ENCODE peak calls at places on chromosomes 6 and 20, in seven cellular contexts. C is H1, W is mesendoderm, K is neuronal stem cell, D is IMR-90, B is H9, Z is mesenchymal stem cell. L is an unnamed sample.
A peak's percentile ranks its signal among the peaks of the same experiment; 100 is the strongest.

GRCh38 chr6:146875927-146876270 is 277.1 kb downstream of the ADGB start:
- DNase-seq in C (no peak), W (peak; percentile 8), K (no peak), D (no peak), B (no peak), Z (no peak), L (no peak)

GRCh38 chr6:44667226-44667625 is 279.7 kb downstream of the CDC5L start:
- DNase-seq in C (no peak), W (peak; percentile 97), K (peak; percentile 48), D (peak; percentile 77), B (peak; percentile 57), Z (peak; percentile 80), L (peak; percentile 81)

GRCh38 chr6:156828280-156828703 is 51.1 kb downstream of the ARID1B start:
- DNase-seq in C (no peak), W (peak; percentile 91), K (no peak), D (peak; percentile 91), B (no peak), Z (peak; percentile 92), L (peak; percentile 57)

GRCh38 chr6:166595949-166596348 is 9.5 kb upstream of the RAMACL start:
- DNase-seq in C (no peak), W (no peak), K (no peak), D (no peak), B (no peak), Z (no peak), L (no peak)

GRCh38 chr6:105321207-105321606 is 81.7 kb downstream of the PREP start:
- DNase-seq in C (no peak), W (no peak), K (no peak), D (no peak), B (no peak), Z (no peak), L (no peak)

GRCh38 chr6:163983601-163984445 is 569.3 kb downstream of the QKI start:
- DNase-seq in C (no peak), W (no peak), K (no peak), D (no peak), B (no peak), Z (no peak), L (no peak)

GRCh38 chr20:45822863-45823262 is 4.2 kb downstream of the TNNC2 start:
- DNase-seq in C (no peak), W (no peak), K (no peak), D (peak; percentile 47), B (no peak), Z (peak; percentile 40), L (peak; percentile 56)

GRCh38 chr20:47493175-47493953 is 8.3 kb upstream of the NCOA3 start:
- DNase-seq in C (no peak), W (no peak), K (no peak), D (peak; percentile 63), B (no peak), Z (peak; percentile 75), L (peak; percentile 91)

GRCh38 chr20:2659547-2659946 is 4.5 kb downstream of the IDH3B start:
- DNase-seq in C (no peak), W (no peak), K (no peak), D (no peak), B (no peak), Z (no peak), L (no peak)

GRCh38 chr6:41586564-41586963 is 40.4 kb downstream of the FOXP4 start:
- DNase-seq in C (no peak), W (no peak), K (no peak), D (peak; percentile 22), B (no peak), Z (no peak), L (no peak)

GRCh38 chr20:3995067-3995748 is 20.1 kb downstream of the RNF24 start:
- DNase-seq in C (no peak), W (peak; percentile 23), K (no peak), D (peak; percentile 44), B (no peak), Z (peak; percentile 43), L (peak; percentile 47)

GRCh38 chr20:4896971-4897497 is 104.3 kb downstream of the SLC23A2 start:
- DNase-seq in C (no peak), W (peak; percentile 68), K (no peak), D (no peak), B (peak; percentile 81), Z (no peak), L (no peak)

GRCh38 chr6:119186490-119186889 is 108.0 kb upstream of the FAM184A start:
- DNase-seq in C (no peak), W (peak; percentile 15), K (no peak), D (no peak), B (peak; percentile 29), Z (no peak), L (no peak)

GRCh38 chr6:119192200-119192599 is 113.7 kb upstream of the FAM184A start:
- DNase-seq in C (no peak), W (no peak), K (no peak), D (no peak), B (no peak), Z (no peak), L (no peak)

GRCh38 chr6:119190176-119190575 is 111.7 kb upstream of the FAM184A start:
- DNase-seq in C (no peak), W (no peak), K (no peak), D (no peak), B (no peak), Z (no peak), L (no peak)

GRCh38 chr6:119187596-119187995 is 109.1 kb upstream of the FAM184A start:
- DNase-seq in C (no peak), W (peak; percentile 77), K (no peak), D (no peak), B (no peak), Z (no peak), L (no peak)

GRCh38 chr6:119189498-119189897 is 111.0 kb upstream of the FAM184A start:
- DNase-seq in C (no peak), W (no peak), K (no peak), D (no peak), B (no peak), Z (no peak), L (no peak)
- H3K23ac ChIP-seq in C (no peak overlapping the region), W (no peak overlapping the region), K (no peak overlapping the region), D (no peak overlapping the region), B (no peak overlapping the region), Z (no peak overlapping the region), L (no peak overlapping the region)

GRCh38 chr6:3615391-3616380 is 135.8 kb downstream of the PXDC1 start:
- DNase-seq in C (no peak), W (no peak), K (no peak), D (no peak), B (no peak), Z (no peak), L (no peak)

GRCh38 chr6:3614918-3615317 is 136.6 kb downstream of the PXDC1 start:
- DNase-seq in C (no peak), W (no peak), K (no peak), D (no peak), B (no peak), Z (no peak), L (no peak)

GRCh38 chr6:3617681-3618299 is 133.7 kb downstream of the PXDC1 start:
- DNase-seq in C (no peak), W (no peak), K (no peak), D (no peak), B (no peak), Z (no peak), L (no peak)

GRCh38 chr6:3617192-3617631 is 134.3 kb downstream of the PXDC1 start:
- DNase-seq in C (no peak), W (no peak), K (no peak), D (no peak), B (no peak), Z (no peak), L (no peak)

GRCh38 chr6:3616565-3617176 is 134.8 kb downstream of the PXDC1 start:
- DNase-seq in C (no peak), W (no peak), K (no peak), D (no peak), B (no peak), Z (no peak), L (no peak)
- H3K23ac ChIP-seq in C (no peak overlapping the region), W (no peak overlapping the region), K (peak overlapping the region; percentile 34), D (no peak overlapping the region), B (no peak overlapping the region), Z (no peak overlapping the region), L (no peak overlapping the region)

GRCh38 chr6:33642897-33643296 is 21.8 kb downstream of the ITPR3 start:
- DNase-seq in C (no peak), W (no peak), K (no peak), D (no peak), B (no peak), Z (no peak), L (no peak)

GRCh38 chr6:33639559-33639958 is 18.4 kb downstream of the ITPR3 start:
- DNase-seq in C (no peak), W (no peak), K (no peak), D (no peak), B (no peak), Z (no peak), L (no peak)

GRCh38 chr6:33641602-33642001 is 20.5 kb downstream of the ITPR3 start:
- DNase-seq in C (no peak), W (no peak), K (no peak), D (no peak), B (no peak), Z (no peak), L (no peak)

GRCh38 chr6:33640361-33640760 is 19.2 kb downstream of the ITPR3 start:
- DNase-seq in C (no peak), W (no peak), K (no peak), D (no peak), B (peak; percentile 12), Z (no peak), L (no peak)

DNA sequence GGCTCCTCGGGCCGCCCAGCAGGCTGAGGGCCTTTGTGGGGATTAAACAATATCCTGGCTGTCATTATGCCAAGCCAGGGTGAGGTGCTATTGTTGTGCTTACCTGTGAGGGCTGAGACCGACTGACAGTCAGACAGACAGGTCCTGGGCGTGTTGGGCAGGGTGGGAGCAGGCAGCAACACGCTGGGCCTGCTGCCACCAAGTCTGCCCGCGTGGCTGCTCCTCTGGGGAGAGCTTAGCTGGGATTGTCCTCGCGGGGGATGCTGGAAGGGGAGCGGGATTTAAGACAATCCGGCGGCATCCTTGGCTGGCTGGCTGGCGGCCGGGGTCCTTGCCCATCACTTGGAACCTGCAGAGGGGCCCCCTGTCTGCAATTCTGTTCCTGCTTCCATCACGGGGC is 20.0 kb downstream of the ITPR3 start:
- DNase-seq in C (no peak), W (no peak), K (no peak), D (no peak), B (peak; percentile 25), Z (no peak), L (no peak)
- H3K23ac ChIP-seq in C (no peak overlapping the region), W (no peak overlapping the region), K (no peak overlapping the region), D (no peak overlapping the region), B (no peak overlapping the region), Z (no peak overlapping the region), L (no peak overlapping the region)

DNA sequence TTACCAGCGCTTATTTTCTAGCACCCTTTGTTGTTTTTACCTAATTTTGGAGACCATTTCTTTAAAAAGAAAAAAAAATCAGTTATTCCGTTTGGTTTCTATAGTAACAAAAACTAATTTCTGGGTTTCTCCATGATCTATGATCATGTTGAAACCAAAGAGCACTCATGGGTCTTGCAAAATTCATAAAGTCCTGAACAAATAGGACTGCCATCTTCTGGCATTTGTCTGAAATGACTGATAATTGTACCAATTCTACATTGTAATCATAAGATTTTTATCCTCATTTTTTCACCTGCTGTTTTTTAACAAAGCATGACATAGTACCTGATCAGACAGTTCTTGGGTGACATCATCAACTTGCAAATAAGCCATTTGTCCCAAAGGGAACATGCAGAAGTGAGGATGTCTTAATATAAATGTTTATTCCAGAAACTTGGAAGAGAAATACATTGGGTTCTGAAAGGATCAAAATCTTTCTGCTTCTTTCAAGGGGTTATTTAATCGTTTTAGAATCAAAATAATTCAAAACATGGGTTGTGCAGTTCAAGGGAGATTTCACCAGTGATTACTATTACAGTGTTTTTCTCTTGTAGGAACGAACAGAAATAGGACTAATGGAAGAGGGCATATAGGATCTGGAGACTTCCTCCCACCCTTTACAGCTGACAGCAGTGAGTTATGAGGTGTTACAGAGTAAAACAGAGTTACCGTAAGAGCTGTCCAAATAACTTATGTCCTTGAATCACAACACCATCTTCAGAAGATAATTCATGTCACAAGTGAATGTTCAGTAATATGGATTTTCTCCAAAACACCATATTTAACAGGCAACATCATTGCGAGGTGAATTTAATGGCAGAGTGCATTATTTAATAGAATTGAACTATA is 87.1 kb upstream of the GJE1 start:
- DNase-seq in C (no peak), W (no peak), K (no peak), D (peak; percentile 51), B (no peak), Z (peak; percentile 48), L (peak; percentile 44)
- H3K23ac ChIP-seq in C (no peak overlapping the region), W (no peak overlapping the region), K (no peak overlapping the region), D (no peak overlapping the region), B (no peak overlapping the region), Z (no peak overlapping the region), L (no peak overlapping the region)